ENCODE peak calls at places on chromosome 6, in five cellular contexts. One of them, this sample, is unnamed.

GRCh38 chr6:17820055-17820454 is 113.3 kb upstream of the NUP153 start:
- DNase-seq in right cardiac atrium: no peak
- DNase-seq in Panc1: no peak
- DNase-seq in left ventricle myocardium inferior: no peak
- DNase-seq in effector memory CD4-positive, alpha-beta T cell: no peak
- DNase-seq in this sample: no peak

GRCh38 chr6:7270320-7271204 is 42.4 kb downstream of the SSR1 start:
- DNase-seq in effector memory CD4-positive, alpha-beta T cell: no peak
- DNase-seq in Panc1: no peak
- DNase-seq in right cardiac atrium: no peak
- DNase-seq in left ventricle myocardium inferior: no peak
- DNase-seq in this sample: peak; percentile 4

GRCh38 chr6:150592377-150592995 is 7.2 kb upstream of the PLEKHG1 start:
- DNase-seq in right cardiac atrium: no peak
- DNase-seq in left ventricle myocardium inferior: no peak
- DNase-seq in Panc1: no peak
- DNase-seq in effector memory CD4-positive, alpha-beta T cell: no peak
- DNase-seq in this sample: no peak

GRCh38 chr6:1013656-1014430 is 298.1 kb upstream of the FOXQ1 start:
- DNase-seq in right cardiac atrium: no peak
- DNase-seq in Panc1: no peak
- DNase-seq in left ventricle myocardium inferior: no peak
- DNase-seq in effector memory CD4-positive, alpha-beta T cell: no peak
- DNase-seq in this sample: no peak

GRCh38 chr6:49522710-49523593 is 23.2 kb downstream of the GLYATL3 start:
- DNase-seq in right cardiac atrium: no peak
- DNase-seq in left ventricle myocardium inferior: no peak
- DNase-seq in effector memory CD4-positive, alpha-beta T cell: no peak
- DNase-seq in Panc1: no peak
- DNase-seq in this sample: no peak

GRCh38 chr6:51562198-51562597 is 525.2 kb downstream of the PKHD1 start:
- DNase-seq in Panc1: no peak
- DNase-seq in left ventricle myocardium inferior: no peak
- DNase-seq in right cardiac atrium: no peak
- DNase-seq in effector memory CD4-positive, alpha-beta T cell: no peak
- DNase-seq in this sample: no peak

GRCh38 chr6:24537771-24538385 is 43.1 kb downstream of the ALDH5A1 start:
- DNase-seq in Panc1: no peak
- DNase-seq in effector memory CD4-positive, alpha-beta T cell: no peak
- DNase-seq in left ventricle myocardium inferior: no peak
- DNase-seq in right cardiac atrium: no peak
- DNase-seq in this sample: no peak

GRCh38 chr6:7402746-7403145 is 13.1 kb downstream of the RIOK1 start:
- DNase-seq in Panc1: no peak
- DNase-seq in right cardiac atrium: no peak
- DNase-seq in left ventricle myocardium inferior: no peak
- DNase-seq in effector memory CD4-positive, alpha-beta T cell: no peak
- DNase-seq in this sample: no peak

GRCh38 chr6:117783280-117783679 is 108.0 kb downstream of the NUS1 start:
- DNase-seq in effector memory CD4-positive, alpha-beta T cell: no peak
- DNase-seq in left ventricle myocardium inferior: no peak
- DNase-seq in Panc1: no peak
- DNase-seq in right cardiac atrium: no peak
- DNase-seq in this sample: no peak

GRCh38 chr6:129709451-129709908 is 497 bp downstream of the ARHGAP18 start:
- DNase-seq in right cardiac atrium: peak; percentile 77
- DNase-seq in left ventricle myocardium inferior: no peak
- DNase-seq in Panc1: no peak
- DNase-seq in effector memory CD4-positive, alpha-beta T cell: no peak
- DNase-seq in this sample: no peak

GRCh38 chr6:142162780-142163179 is 15.7 kb downstream of the VTA1 start:
- DNase-seq in effector memory CD4-positive, alpha-beta T cell: no peak
- DNase-seq in left ventricle myocardium inferior: no peak
- DNase-seq in Panc1: no peak
- DNase-seq in right cardiac atrium: no peak
- DNase-seq in this sample: no peak

GRCh38 chr6:35360349-35361138 is 18.2 kb downstream of the PPARD start:
- DNase-seq in Panc1: no peak
- DNase-seq in left ventricle myocardium inferior: peak; percentile 48
- DNase-seq in effector memory CD4-positive, alpha-beta T cell: no peak
- DNase-seq in right cardiac atrium: peak; percentile 69
- DNase-seq in this sample: peak; percentile 68

GRCh38 chr6:35359346-35359743 is 17.0 kb downstream of the PPARD start:
- DNase-seq in effector memory CD4-positive, alpha-beta T cell: no peak
- DNase-seq in Panc1: no peak
- DNase-seq in left ventricle myocardium inferior: no peak
- DNase-seq in right cardiac atrium: no peak
- DNase-seq in this sample: no peak

GRCh38 chr6:35359744-35360348 is 17.5 kb downstream of the PPARD start:
- DNase-seq in left ventricle myocardium inferior: peak; percentile 26
- DNase-seq in Panc1: no peak
- DNase-seq in right cardiac atrium: peak; percentile 73
- DNase-seq in effector memory CD4-positive, alpha-beta T cell: no peak
- DNase-seq in this sample: no peak

GRCh38 chr6:35356391-35356790 is 14.0 kb downstream of the PPARD start:
- DNase-seq in right cardiac atrium: no peak
- DNase-seq in left ventricle myocardium inferior: no peak
- DNase-seq in Panc1: no peak
- DNase-seq in effector memory CD4-positive, alpha-beta T cell: no peak
- DNase-seq in this sample: no peak

DNA sequence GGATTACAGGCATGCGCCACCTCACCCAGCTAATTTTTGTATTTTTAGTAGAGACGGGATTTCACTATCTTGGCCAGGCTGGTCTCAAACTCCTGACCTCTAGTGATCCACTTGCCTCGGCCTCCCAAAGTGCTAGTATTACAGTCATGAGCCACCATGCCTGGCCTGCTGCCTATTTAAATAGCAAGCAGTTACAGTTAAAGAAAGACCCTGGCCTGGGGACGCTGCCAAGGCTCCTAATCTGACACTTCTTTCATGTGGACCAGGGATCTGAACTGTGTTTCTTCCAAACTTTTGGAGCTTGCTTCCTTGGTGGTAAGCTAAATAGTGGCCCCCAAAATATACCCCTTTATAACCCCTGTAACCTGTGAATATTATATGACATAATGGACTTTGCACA is 15.3 kb downstream of the PPARD start:
- DNase-seq in left ventricle myocardium inferior: no peak
- DNase-seq in effector memory CD4-positive, alpha-beta T cell: no peak
- DNase-seq in right cardiac atrium: peak; percentile 74
- DNase-seq in Panc1: no peak
- DNase-seq in this sample: no peak
- H3K27ac ChIP-seq in left ventricle myocardium inferior: no peak overlapping the region
- H3K27ac ChIP-seq in effector memory CD4-positive, alpha-beta T cell: no peak overlapping the region
- H3K27ac ChIP-seq in right cardiac atrium: no peak overlapping the region
- H3K27ac ChIP-seq in Panc1: no peak overlapping the region
- H3K27ac ChIP-seq in this sample: no peak overlapping the region

GRCh38 chr6:58290177-58290576 is 972.7 kb downstream of the PRIM2 start:
- DNase-seq in Panc1: no peak
- DNase-seq in right cardiac atrium: no peak
- DNase-seq in effector memory CD4-positive, alpha-beta T cell: no peak
- DNase-seq in left ventricle myocardium inferior: no peak
- DNase-seq in this sample: no peak
- H3K4me1 ChIP-seq in Panc1: no peaks in the 10 kb centered on the region
- H3K4me1 ChIP-seq in right cardiac atrium: no peaks in the 10 kb centered on the region
- H3K4me1 ChIP-seq in effector memory CD4-positive, alpha-beta T cell: no peaks in the 10 kb centered on the region
- H3K4me1 ChIP-seq in left ventricle myocardium inferior: no peaks in the 10 kb centered on the region
- H3K4me1 ChIP-seq in this sample: no peaks in the 10 kb centered on the region

GRCh38 chr6:43517503-43518357 is 841 bp downstream of the POLR1C start:
- DNase-seq in Panc1: no peak
- DNase-seq in right cardiac atrium: no peak
- DNase-seq in left ventricle myocardium inferior: no peak
- DNase-seq in effector memory CD4-positive, alpha-beta T cell: no peak
- DNase-seq in this sample: no peak
- H3K27ac ChIP-seq in Panc1: peak overlapping the region; percentile 86
- H3K27ac ChIP-seq in right cardiac atrium: no peak overlapping the region
- H3K27ac ChIP-seq in left ventricle myocardium inferior: peak overlapping the region; percentile 93
- H3K27ac ChIP-seq in effector memory CD4-positive, alpha-beta T cell: peak overlapping the region; percentile 94
- H3K27ac ChIP-seq in this sample: no peak overlapping the region

GRCh38 chr6:38187285-38187684 is 367.8 kb downstream of the ZFAND3 start:
- DNase-seq in Panc1: no peak
- DNase-seq in right cardiac atrium: no peak
- DNase-seq in effector memory CD4-positive, alpha-beta T cell: no peak
- DNase-seq in left ventricle myocardium inferior: no peak
- DNase-seq in this sample: no peak

GRCh38 chr6:38184780-38185080 is 365.2 kb downstream of the ZFAND3 start:
- DNase-seq in left ventricle myocardium inferior: no peak
- DNase-seq in right cardiac atrium: no peak
- DNase-seq in Panc1: no peak
- DNase-seq in effector memory CD4-positive, alpha-beta T cell: no peak
- DNase-seq in this sample: peak; percentile 37

GRCh38 chr6:38185752-38186151 is 366.2 kb downstream of the ZFAND3 start:
- DNase-seq in left ventricle myocardium inferior: no peak
- DNase-seq in right cardiac atrium: no peak
- DNase-seq in Panc1: no peak
- DNase-seq in effector memory CD4-positive, alpha-beta T cell: no peak
- DNase-seq in this sample: no peak

GRCh38 chr6:38184041-38184779 is 364.7 kb downstream of the ZFAND3 start:
- DNase-seq in right cardiac atrium: no peak
- DNase-seq in left ventricle myocardium inferior: no peak
- DNase-seq in Panc1: no peak
- DNase-seq in effector memory CD4-positive, alpha-beta T cell: no peak
- DNase-seq in this sample: no peak

GRCh38 chr6:38185244-38185643 is 365.7 kb downstream of the ZFAND3 start:
- DNase-seq in left ventricle myocardium inferior: no peak
- DNase-seq in right cardiac atrium: no peak
- DNase-seq in Panc1: no peak
- DNase-seq in effector memory CD4-positive, alpha-beta T cell: no peak
- DNase-seq in this sample: peak; percentile 22
- H3K4me1 ChIP-seq in left ventricle myocardium inferior: no peaks in the 10 kb centered on the region
- H3K4me1 ChIP-seq in right cardiac atrium: no peaks in the 10 kb centered on the region
- H3K4me1 ChIP-seq in Panc1: no peaks in the 10 kb centered on the region
- H3K4me1 ChIP-seq in effector memory CD4-positive, alpha-beta T cell: no peaks in the 10 kb centered on the region
- H3K4me1 ChIP-seq in this sample: no peaks in the 10 kb centered on the region

DNA sequence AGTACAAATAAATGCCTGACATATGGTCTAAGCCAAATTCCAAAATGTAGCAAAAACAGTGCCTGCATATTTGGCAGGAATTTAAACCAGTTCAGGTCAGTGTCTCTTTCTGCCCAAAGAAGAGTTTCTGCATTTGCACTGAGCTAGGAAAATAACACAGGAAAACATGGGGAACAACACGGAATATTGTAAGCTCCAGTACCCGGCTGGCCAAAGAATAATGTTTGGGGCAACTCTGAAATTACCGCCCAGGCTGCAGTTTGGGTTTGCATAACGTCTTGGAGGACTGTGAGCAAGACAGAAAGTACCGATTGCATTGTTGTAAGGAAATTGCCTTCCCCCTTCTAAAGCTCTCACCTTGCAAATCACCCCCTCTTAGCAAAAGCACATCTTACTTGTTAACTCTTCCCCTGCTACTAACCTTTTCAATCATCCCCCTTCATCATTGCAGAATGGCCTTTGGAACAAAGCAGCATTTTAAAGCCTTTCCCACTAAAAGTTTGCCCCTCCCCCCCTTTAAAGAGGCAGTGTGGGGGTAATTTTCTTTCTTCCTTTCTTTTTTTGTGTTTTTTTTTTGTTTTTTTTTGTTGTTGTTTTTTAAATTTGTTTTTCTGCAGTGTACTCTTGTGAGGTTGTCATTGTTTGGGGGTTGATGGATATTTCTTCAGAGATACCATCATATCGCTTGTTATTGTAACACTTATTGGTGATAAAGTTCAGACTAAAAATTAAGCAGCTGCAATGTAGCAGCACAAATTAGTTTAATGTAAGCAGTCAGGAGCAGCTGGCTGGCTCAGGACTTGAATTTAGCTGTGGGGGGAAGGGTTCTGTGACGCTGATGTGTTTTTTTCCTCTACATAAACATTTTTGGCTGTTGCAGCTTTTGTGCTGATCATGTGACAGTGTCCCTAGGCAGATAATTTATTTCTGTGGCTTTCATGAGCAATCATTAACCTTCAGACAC is 100.0 kb upstream of the CITED2 start:
- DNase-seq in right cardiac atrium: no peak
- DNase-seq in effector memory CD4-positive, alpha-beta T cell: no peak
- DNase-seq in Panc1: no peak
- DNase-seq in left ventricle myocardium inferior: no peak
- DNase-seq in this sample: no peak
- H3K27ac ChIP-seq in right cardiac atrium: peak overlapping the region; percentile 45
- H3K27ac ChIP-seq in effector memory CD4-positive, alpha-beta T cell: no peak overlapping the region
- H3K27ac ChIP-seq in Panc1: peak overlapping the region; percentile 58
- H3K27ac ChIP-seq in left ventricle myocardium inferior: no peak overlapping the region
- H3K27ac ChIP-seq in this sample: peak overlapping the region; percentile 9

GRCh38 chr6:125944434-125944816 is 12.1 kb upstream of the HINT3 start:
- DNase-seq in Panc1: no peak
- DNase-seq in right cardiac atrium: peak; percentile 93
- DNase-seq in effector memory CD4-positive, alpha-beta T cell: no peak
- DNase-seq in left ventricle myocardium inferior: peak; percentile 66
- DNase-seq in this sample: no peak

GRCh38 chr6:125944896-125945295 is 11.7 kb upstream of the HINT3 start:
- DNase-seq in Panc1: no peak
- DNase-seq in left ventricle myocardium inferior: no peak
- DNase-seq in right cardiac atrium: no peak
- DNase-seq in effector memory CD4-positive, alpha-beta T cell: no peak
- DNase-seq in this sample: no peak

GRCh38 chr6:125943528-125944433 is 12.8 kb upstream of the HINT3 start:
- DNase-seq in right cardiac atrium: no peak
- DNase-seq in Panc1: no peak
- DNase-seq in left ventricle myocardium inferior: no peak
- DNase-seq in effector memory CD4-positive, alpha-beta T cell: no peak
- DNase-seq in this sample: no peak

GRCh38 chr6:125947581-125947980 is 9.0 kb upstream of the HINT3 start:
- DNase-seq in left ventricle myocardium inferior: no peak
- DNase-seq in effector memory CD4-positive, alpha-beta T cell: no peak
- DNase-seq in right cardiac atrium: peak; percentile 68
- DNase-seq in Panc1: no peak
- DNase-seq in this sample: peak; percentile 68

GRCh38 chr6:125945378-125946141 is 11.0 kb upstream of the HINT3 start:
- DNase-seq in left ventricle myocardium inferior: no peak
- DNase-seq in right cardiac atrium: no peak
- DNase-seq in effector memory CD4-positive, alpha-beta T cell: no peak
- DNase-seq in Panc1: no peak
- DNase-seq in this sample: no peak
- H3K4me1 ChIP-seq in left ventricle myocardium inferior: peaks cover 24% of the 10 kb centered on the region
- H3K4me1 ChIP-seq in right cardiac atrium: no peaks in the 10 kb centered on the region
- H3K4me1 ChIP-seq in effector memory CD4-positive, alpha-beta T cell: no peaks in the 10 kb centered on the region
- H3K4me1 ChIP-seq in Panc1: no peaks in the 10 kb centered on the region
- H3K4me1 ChIP-seq in this sample: peaks cover 61% of the 10 kb centered on the region

This sample was measured in left lung.